ENCODE peak calls at places on chromosome 16, in four cellular contexts. E is neural progenitor cell, A is HepG2, Z is GM23248. K is an unnamed sample.

GRCh38 chr16:13083687-13084086 is 182.3 kb downstream of the SHISA9 start:
- DNase-seq in E (no peak), A (no peak), Z (no peak), K (no peak)

GRCh38 chr16:89090182-89090630 is 3.4 kb upstream of the ACSF3 start:
- DNase-seq in E (no peak), A (no peak), Z (no peak), K (no peak)

GRCh38 chr16:997440-998051 is 16.0 kb downstream of the SOX8 start:
- DNase-seq in E (peak; percentile 83), A (no peak), Z (peak; percentile 42), K (peak; percentile 60)

GRCh38 chr16:68005786-68006286 is 6.6 kb upstream of the DPEP2 start:
- DNase-seq in E (no peak), A (no peak), Z (no peak), K (no peak)

GRCh38 chr16:24221219-24221618 is 34.9 kb upstream of the CACNG3 start:
- DNase-seq in E (no peak), A (no peak), Z (no peak), K (no peak)

GRCh38 chr16:54446639-54447038 is 160.1 kb upstream of the IRX3 start:
- DNase-seq in E (no peak), A (no peak), Z (peak; percentile 98), K (peak; percentile 92)

GRCh38 chr16:28193530-28194423 is 18.0 kb downstream of the XPO6 start:
- DNase-seq in E (no peak), A (no peak), Z (peak; percentile 92), K (peak; percentile 67)

GRCh38 chr16:10607157-10607556 is 26.8 kb upstream of the EMP2 start:
- DNase-seq in E (no peak), A (no peak), Z (no peak), K (no peak)

GRCh38 chr16:35711958-35712357 is 2252.5 kb downstream of the TP53TG3F start:
- DNase-seq in E (no peak), A (no peak), Z (no peak), K (no peak)

GRCh38 chr16:81136331-81137011 is 40.3 kb upstream of the GCSH start:
- DNase-seq in E (no peak), A (no peak), Z (no peak), K (peak; percentile 71)

GRCh38 chr16:3007957-3008748 is 4.6 kb upstream of the CLDN9 start:
- DNase-seq in E (peak; percentile 59), A (no peak), Z (no peak), K (no peak)

GRCh38 chr16:2216330-2216729 is 1.7 kb upstream of the PGP start:
- DNase-seq in E (no peak), A (no peak), Z (no peak), K (no peak)

GRCh38 chr16:12900599-12901203 is 697 bp upstream of the SHISA9 start:
- DNase-seq in E (peak; percentile 38), A (no peak), Z (no peak), K (no peak)

GRCh38 chr16:30741461-30741914 is 6.7 kb upstream of the PHKG2 start:
- DNase-seq in E (no peak), A (peak; percentile 61), Z (peak; percentile 91), K (peak; percentile 25)

GRCh38 chr16:20298452-20298851 is 28.9 kb downstream of the GP2 start:
- DNase-seq in E (no peak), A (no peak), Z (no peak), K (no peak)

GRCh38 chr16:3993052-3993785 is 112.7 kb upstream of the CREBBP start:
- DNase-seq in E (no peak), A (no peak), Z (no peak), K (no peak)

GRCh38 chr16:46962629-46963028 is 10.8 kb downstream of the DNAJA2 start:
- DNase-seq in E (no peak), A (no peak), Z (peak; percentile 49), K (no peak)

GRCh38 chr16:86680137-86680536 is 101.8 kb downstream of the FOXL1 start:
- DNase-seq in E (no peak), A (no peak), Z (peak; percentile 91), K (peak; percentile 87)

GRCh38 chr16:30186782-30187555 is 3.6 kb downstream of the CORO1A start:
- DNase-seq in E (peak; percentile 74), A (peak; percentile 41), Z (peak; percentile 58), K (peak; percentile 73)

GRCh38 chr16:90035902-90036301 is 16.6 kb upstream of the DBNDD1 start:
- DNase-seq in E (no peak), A (no peak), Z (no peak), K (no peak)

GRCh38 chr16:75029854-75030253 is 31.0 kb downstream of the ZNRF1 start:
- DNase-seq in E (no peak), A (peak; percentile 13), Z (peak; percentile 64), K (no peak)

GRCh38 chr16:11595908-11596504 is 9.3 kb upstream of the LITAF start:
- DNase-seq in E (no peak), A (no peak), Z (no peak), K (no peak)

GRCh38 chr16:79362312-79362970 is 238.1 kb downstream of the MAF start:
- DNase-seq in E (no peak), A (no peak), Z (no peak), K (no peak)

GRCh38 chr16:65751622-65752598 is 614.6 kb upstream of the CDH5 start:
- DNase-seq in E (no peak), A (no peak), Z (no peak), K (peak; percentile 69)

GRCh38 chr16:29663020-29663828 is at the start of gene SPN:
- DNase-seq in E (no peak), A (no peak), Z (no peak), K (no peak)

GRCh38 chr16:15653227-15653626 is 3.2 kb downstream of the NDE1 start:
- DNase-seq in E (no peak), A (peak; percentile 58), Z (peak; percentile 93), K (no peak)
- TF ChIP-seq EZH2 in E (no peak), A (no peak), Z (no peak), K (no peak)

GRCh38 chr16:66900721-66901441 is 17.8 kb downstream of the CDH16 start:
- DNase-seq in E (no peak), A (no peak), Z (no peak), K (no peak)
- H3K4me1 ChIP-seq in E (no peaks in the 10 kb centered on the region), A (peaks cover 90% of the 10 kb centered on the region), Z (peaks cover 9% of the 10 kb centered on the region), K (peaks cover 18% of the 10 kb centered on the region)

DNA sequence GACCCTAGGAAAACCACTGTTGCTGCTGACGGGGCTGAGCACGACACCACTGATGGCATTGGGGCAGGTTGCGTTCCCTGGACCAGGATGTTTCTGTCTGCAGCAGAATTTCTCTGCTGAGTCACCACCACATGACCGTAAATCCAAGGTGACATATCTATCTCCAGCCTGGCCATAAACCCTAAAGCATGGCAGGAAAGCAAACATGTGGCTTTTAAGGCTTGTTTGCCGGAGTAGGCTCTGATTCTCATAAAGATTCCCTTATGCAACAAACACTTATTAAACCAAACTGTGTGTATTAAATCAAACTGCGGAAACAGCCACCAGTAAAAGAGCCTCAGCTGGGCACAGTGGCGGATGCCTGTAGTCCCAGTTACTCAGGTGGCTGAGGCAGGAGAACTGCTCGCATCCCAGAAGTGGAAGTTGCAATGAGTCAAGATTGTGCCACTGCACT is 17.4 kb downstream of the MPHOSPH6 start:
- DNase-seq in E (no peak), A (peak; percentile 20), Z (no peak), K (no peak)
- H3K4me3 ChIP-seq in E (no peak overlapping the region), A (no peak overlapping the region), Z (no peak overlapping the region), K (no peak overlapping the region)

GRCh38 chr16:84240455-84240854 is 643 bp upstream of the KCNG4 start:
- DNase-seq in E (no peak), A (no peak), Z (no peak), K (no peak)

GRCh38 chr16:84241778-84242177 is 2.0 kb upstream of the KCNG4 start:
- DNase-seq in E (no peak), A (no peak), Z (no peak), K (no peak)

GRCh38 chr16:84237994-84238750 is 1.6 kb downstream of the KCNG4 start:
- DNase-seq in E (no peak), A (no peak), Z (no peak), K (no peak)

GRCh38 chr16:84239186-84239790 is 524 bp downstream of the KCNG4 start:
- DNase-seq in E (no peak), A (no peak), Z (peak; percentile 46), K (no peak)

DNA sequence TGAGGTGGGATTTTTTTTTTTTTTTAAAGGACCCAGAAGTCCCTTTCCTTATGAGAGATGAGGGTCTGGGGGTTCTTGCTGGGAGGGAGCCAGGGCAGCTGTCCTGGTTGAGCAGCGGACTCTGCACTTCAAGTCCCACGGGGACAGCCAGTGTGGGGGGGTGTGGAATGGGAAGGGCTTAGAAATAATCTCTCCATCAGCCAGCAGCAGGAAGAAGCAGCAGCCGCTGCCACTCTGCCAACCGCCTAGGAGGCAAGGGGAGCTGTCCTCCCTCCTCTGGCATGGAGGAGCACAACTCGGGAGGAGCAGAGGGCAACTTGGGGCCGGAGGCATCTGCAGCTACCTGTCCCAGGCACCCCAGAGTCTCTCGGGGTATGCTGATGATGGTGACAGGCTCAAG is at the start of gene KCNG4:
- DNase-seq in E (no peak), A (no peak), Z (no peak), K (no peak)
- TF ChIP-seq EZH2 in E (no peak), A (no peak), Z (no peak), K (no peak)

DNA sequence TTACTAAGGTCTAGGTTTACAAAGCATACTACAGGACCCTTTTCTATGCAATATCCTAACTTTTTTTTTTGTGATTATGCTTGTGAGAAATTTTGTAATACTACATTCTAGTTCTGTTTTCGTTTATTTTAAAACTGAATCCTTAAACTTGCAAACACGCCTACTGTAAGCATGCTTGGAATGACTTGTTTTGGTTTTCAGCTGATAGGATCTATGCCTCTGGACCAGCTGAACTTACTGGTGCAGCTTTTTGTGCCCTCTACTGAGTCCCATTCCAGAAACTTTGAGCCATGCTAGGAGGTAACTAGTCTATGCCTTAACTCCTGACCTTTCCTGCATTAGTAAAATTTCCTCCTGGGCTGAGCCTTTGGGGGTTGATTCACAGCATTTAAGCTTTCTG is 6.0 kb downstream of the PDP2 start:
- DNase-seq in E (no peak), A (no peak), Z (peak; percentile 20), K (no peak)
- H3K4me1 ChIP-seq in E (peaks cover 4% of the 10 kb centered on the region), A (peaks cover 23% of the 10 kb centered on the region), Z (peaks cover 16% of the 10 kb centered on the region), K (peaks cover 12% of the 10 kb centered on the region)

GRCh38 chr16:69861276-69862030 is 89.7 kb upstream of the CLEC18A start:
- DNase-seq in E (no peak), A (no peak), Z (peak; percentile 68), K (no peak)
- H3K4me3 ChIP-seq in E (no peak overlapping the region), A (no peak overlapping the region), Z (no peak overlapping the region), K (no peak overlapping the region)

DNA sequence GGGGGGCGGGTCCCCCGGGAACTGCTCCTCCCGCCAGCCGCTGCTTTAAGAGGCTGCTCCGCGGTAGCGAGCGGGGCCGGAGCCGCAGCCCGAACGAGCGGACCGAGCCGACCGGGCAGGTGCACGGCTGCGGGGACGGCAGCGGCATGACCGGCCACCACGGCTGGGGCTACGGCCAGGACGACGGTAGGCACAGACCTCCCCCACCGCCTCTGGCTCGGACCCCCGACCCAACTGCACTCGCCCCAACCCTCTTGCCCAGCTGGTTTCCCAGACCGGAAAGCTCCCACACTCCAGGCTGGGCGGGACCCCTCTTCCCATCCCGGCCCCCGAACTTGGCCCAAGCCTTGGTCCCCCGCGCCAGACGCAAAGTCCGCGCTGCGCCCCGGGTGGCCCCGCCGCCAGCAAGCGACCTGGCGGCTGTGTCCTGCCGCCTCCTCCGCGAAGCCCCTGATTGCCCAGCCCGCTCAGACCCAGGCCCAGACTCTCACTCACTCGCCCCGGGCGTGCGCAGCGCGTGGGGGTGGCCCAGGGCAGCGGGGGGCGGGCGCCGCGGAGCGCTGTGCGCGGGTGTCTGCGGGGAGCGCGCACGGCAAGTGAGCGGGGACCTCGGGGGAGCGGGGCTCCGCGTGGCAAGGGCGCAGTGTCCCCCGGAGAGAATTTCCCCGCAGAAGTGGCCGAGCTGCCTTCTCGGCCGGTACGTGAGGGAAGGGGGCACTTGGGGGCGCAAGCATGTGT is at the start of gene CA7:
- DNase-seq in E (peak; percentile 34), A (no peak), Z (peak; percentile 23), K (no peak)
- TF ChIP-seq EZH2 in E (peak; percentile 95), A (no peak), Z (peak; percentile 44), K (peak; percentile 35)

K was measured in A673.